ENCODE peak calls at places on chromosomes 13 and 19, in six cellular contexts. One of them, this sample, is unnamed. For H3K36me3, the result is how much of the 10 kb centered on the place peaks cover.

GRCh38 chr13:58134012-58134411 is 502.5 kb downstream of the PCDH17 start:
- DNase-seq in left lung: no peak
- DNase-seq in pancreas: no peak
- DNase-seq in tibial nerve: no peak
- DNase-seq in endodermal cell: peak
- DNase-seq in heart left ventricle: no peak
- DNase-seq in this sample: no peak

GRCh38 chr13:112657850-112658445 is 31.9 kb upstream of the ATP11A start:
- DNase-seq in tibial nerve: no peak
- DNase-seq in endodermal cell: peak
- DNase-seq in left lung: no peak
- DNase-seq in pancreas: no peak
- DNase-seq in heart left ventricle: no peak
- DNase-seq in this sample: peak

GRCh38 chr13:34189946-34190345 is 372.0 kb downstream of the RFC3 start:
- DNase-seq in pancreas: no peak
- DNase-seq in heart left ventricle: no peak
- DNase-seq in tibial nerve: no peak
- DNase-seq in left lung: no peak
- DNase-seq in endodermal cell: no peak
- DNase-seq in this sample: no peak

GRCh38 chr13:51839711-51840110 is 5.3 kb downstream of the TMEM272 start:
- DNase-seq in pancreas: no peak
- DNase-seq in endodermal cell: no peak
- DNase-seq in tibial nerve: no peak
- DNase-seq in left lung: no peak
- DNase-seq in heart left ventricle: no peak
- DNase-seq in this sample: no peak

GRCh38 chr19:3269972-3270667 is 45.7 kb downstream of the CELF5 start:
- DNase-seq in heart left ventricle: no peak
- DNase-seq in left lung: no peak
- DNase-seq in pancreas: no peak
- DNase-seq in endodermal cell: no peak
- DNase-seq in tibial nerve: no peak
- DNase-seq in this sample: no peak

GRCh38 chr19:42628411-42629135 is 33.8 kb upstream of the CEACAM8 start:
- DNase-seq in endodermal cell: no peak
- DNase-seq in pancreas: no peak
- DNase-seq in heart left ventricle: no peak
- DNase-seq in tibial nerve: no peak
- DNase-seq in left lung: no peak
- DNase-seq in this sample: no peak

GRCh38 chr13:26557051-26557392 is 461 bp upstream of the WASF3 start:
- DNase-seq in endodermal cell: no peak
- DNase-seq in left lung: no peak
- DNase-seq in tibial nerve: no peak
- DNase-seq in pancreas: no peak
- DNase-seq in heart left ventricle: no peak
- DNase-seq in this sample: no peak

GRCh38 chr13:102197193-102197592 is 204.7 kb downstream of the FGF14 start:
- DNase-seq in pancreas: no peak
- DNase-seq in left lung: no peak
- DNase-seq in tibial nerve: no peak
- DNase-seq in endodermal cell: peak
- DNase-seq in heart left ventricle: no peak
- DNase-seq in this sample: no peak

GRCh38 chr19:8858260-8858659 is 26.1 kb downstream of the MBD3L1 start:
- DNase-seq in tibial nerve: no peak
- DNase-seq in left lung: no peak
- DNase-seq in heart left ventricle: no peak
- DNase-seq in pancreas: no peak
- DNase-seq in endodermal cell: no peak
- DNase-seq in this sample: no peak

GRCh38 chr13:43991773-43992201 is 112.1 kb downstream of the LACC1 start:
- DNase-seq in left lung: no peak
- DNase-seq in heart left ventricle: peak
- DNase-seq in endodermal cell: no peak
- DNase-seq in tibial nerve: no peak
- DNase-seq in pancreas: no peak
- DNase-seq in this sample: no peak

GRCh38 chr13:48778551-48779088 is 124.9 kb downstream of the CYSLTR2 start:
- DNase-seq in tibial nerve: no peak
- DNase-seq in heart left ventricle: no peak
- DNase-seq in left lung: no peak
- DNase-seq in pancreas: no peak
- DNase-seq in endodermal cell: no peak
- DNase-seq in this sample: no peak

GRCh38 chr13:51280379-51280940 is 58.3 kb downstream of the FAM124A start:
- DNase-seq in left lung: peak
- DNase-seq in endodermal cell: no peak
- DNase-seq in pancreas: no peak
- DNase-seq in heart left ventricle: no peak
- DNase-seq in tibial nerve: no peak
- DNase-seq in this sample: no peak

GRCh38 chr19:990119-990571 is 6.0 kb downstream of the WDR18 start:
- DNase-seq in heart left ventricle: no peak
- DNase-seq in endodermal cell: peak
- DNase-seq in tibial nerve: no peak
- DNase-seq in pancreas: peak
- DNase-seq in left lung: peak
- DNase-seq in this sample: no peak

GRCh38 chr13:26785845-26786630 is 25.5 kb upstream of the GPR12 start:
- DNase-seq in left lung: peak
- DNase-seq in heart left ventricle: peak
- DNase-seq in pancreas: peak
- DNase-seq in endodermal cell: peak
- DNase-seq in tibial nerve: no peak
- DNase-seq in this sample: no peak

GRCh38 chr13:31835932-31836331 is 96.6 kb downstream of the RXFP2 start:
- DNase-seq in heart left ventricle: no peak
- DNase-seq in tibial nerve: no peak
- DNase-seq in left lung: no peak
- DNase-seq in pancreas: no peak
- DNase-seq in endodermal cell: no peak
- DNase-seq in this sample: no peak

GRCh38 chr19:13209797-13210775 is 59.9 kb downstream of the IER2 start:
- DNase-seq in heart left ventricle: no peak
- DNase-seq in tibial nerve: no peak
- DNase-seq in left lung: no peak
- DNase-seq in pancreas: no peak
- DNase-seq in endodermal cell: no peak
- DNase-seq in this sample: no peak

GRCh38 chr19:13214036-13214730 is 64.0 kb downstream of the IER2 start:
- DNase-seq in endodermal cell: peak
- DNase-seq in pancreas: no peak
- DNase-seq in tibial nerve: no peak
- DNase-seq in left lung: no peak
- DNase-seq in heart left ventricle: no peak
- DNase-seq in this sample: no peak

GRCh38 chr19:13211426-13212308 is 61.5 kb downstream of the IER2 start:
- DNase-seq in left lung: no peak
- DNase-seq in heart left ventricle: no peak
- DNase-seq in tibial nerve: no peak
- DNase-seq in endodermal cell: peak
- DNase-seq in pancreas: no peak
- DNase-seq in this sample: no peak

GRCh38 chr19:13210941-13211340 is 60.7 kb downstream of the IER2 start:
- DNase-seq in pancreas: no peak
- DNase-seq in endodermal cell: peak
- DNase-seq in left lung: no peak
- DNase-seq in heart left ventricle: no peak
- DNase-seq in tibial nerve: no peak
- DNase-seq in this sample: no peak

GRCh38 chr19:13212759-13213330 is 62.6 kb downstream of the IER2 start:
- DNase-seq in tibial nerve: no peak
- DNase-seq in endodermal cell: peak
- DNase-seq in heart left ventricle: peak
- DNase-seq in pancreas: peak
- DNase-seq in left lung: peak
- DNase-seq in this sample: peak
- TF ChIP-seq CTCF in tibial nerve: peak
- TF ChIP-seq CTCF in endodermal cell: peak
- TF ChIP-seq CTCF in heart left ventricle: peak
- TF ChIP-seq CTCF in pancreas: peak
- TF ChIP-seq CTCF in left lung: no peak
- TF ChIP-seq CTCF in this sample: peak

GRCh38 chr13:96621634-96622033 is 372.6 kb downstream of the OXGR1 start:
- DNase-seq in left lung: no peak
- DNase-seq in heart left ventricle: no peak
- DNase-seq in pancreas: no peak
- DNase-seq in endodermal cell: no peak
- DNase-seq in tibial nerve: no peak
- DNase-seq in this sample: no peak
- H3K27ac ChIP-seq in left lung: no peak
- H3K27ac ChIP-seq in heart left ventricle: no peak
- H3K27ac ChIP-seq in pancreas: no peak
- H3K27ac ChIP-seq in endodermal cell: no peak
- H3K27ac ChIP-seq in tibial nerve: no peak
- H3K27ac ChIP-seq in this sample: no peak

DNA sequence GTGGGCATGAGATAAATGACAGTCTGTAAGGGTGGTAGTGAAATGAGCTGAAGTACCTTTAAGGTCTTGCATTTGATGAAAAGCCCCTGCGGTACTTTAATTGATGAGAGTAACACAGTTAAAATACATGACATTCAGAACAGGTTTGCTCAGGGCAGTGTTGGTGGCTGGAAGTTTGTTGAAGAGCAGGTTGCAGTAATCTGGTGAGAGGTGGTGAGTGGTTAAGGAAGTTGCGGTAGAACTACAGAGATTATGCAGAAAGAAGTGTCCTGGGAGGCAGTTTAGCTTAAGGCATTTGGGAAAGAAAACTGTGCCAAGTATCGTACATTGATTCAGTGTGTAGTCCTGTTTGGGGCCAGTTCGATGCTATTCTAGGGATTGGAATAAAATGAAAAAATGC is 42.6 kb downstream of the SLAIN1 start:
- DNase-seq in pancreas: no peak
- DNase-seq in endodermal cell: no peak
- DNase-seq in tibial nerve: no peak
- DNase-seq in heart left ventricle: no peak
- DNase-seq in left lung: no peak
- DNase-seq in this sample: no peak
- H3K36me3 ChIP-seq in pancreas: under half
- H3K36me3 ChIP-seq in endodermal cell: under half
- H3K36me3 ChIP-seq in tibial nerve: under half
- H3K36me3 ChIP-seq in heart left ventricle: under half
- H3K36me3 ChIP-seq in left lung: under half
- H3K36me3 ChIP-seq in this sample: under half

DNA sequence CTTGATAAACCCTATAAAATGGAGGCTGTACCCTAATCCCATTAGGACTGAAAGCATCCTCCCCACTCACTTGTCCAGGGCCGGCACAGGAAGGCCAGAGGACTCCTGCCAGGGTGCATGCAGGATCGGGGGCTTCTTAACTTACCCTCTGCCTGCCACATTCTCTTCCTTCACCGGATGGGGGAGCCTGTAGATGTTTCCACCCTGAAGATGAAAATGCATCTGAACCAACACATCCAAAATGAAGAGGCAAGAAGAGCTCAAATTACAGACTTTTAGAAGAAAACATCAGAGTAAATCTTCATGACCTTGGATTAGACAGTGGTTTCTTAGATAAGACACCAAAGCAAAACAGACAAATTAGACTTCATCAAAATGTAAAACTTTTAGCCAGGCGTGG is 25.9 kb upstream of the NAPA start:
- DNase-seq in pancreas: no peak
- DNase-seq in left lung: no peak
- DNase-seq in heart left ventricle: no peak
- DNase-seq in tibial nerve: no peak
- DNase-seq in endodermal cell: no peak
- DNase-seq in this sample: no peak
- TF ChIP-seq CTCF in pancreas: no peak
- TF ChIP-seq CTCF in left lung: no peak
- TF ChIP-seq CTCF in heart left ventricle: no peak
- TF ChIP-seq CTCF in tibial nerve: no peak
- TF ChIP-seq CTCF in endodermal cell: peak
- TF ChIP-seq CTCF in this sample: no peak

GRCh38 chr19:5949792-5950305 is 28.1 kb downstream of the RANBP3 start:
- DNase-seq in left lung: peak
- DNase-seq in endodermal cell: no peak
- DNase-seq in tibial nerve: no peak
- DNase-seq in pancreas: no peak
- DNase-seq in heart left ventricle: peak
- DNase-seq in this sample: no peak

GRCh38 chr19:5943623-5944022 is 29.6 kb downstream of the CAPS start:
- DNase-seq in pancreas: no peak
- DNase-seq in endodermal cell: no peak
- DNase-seq in left lung: no peak
- DNase-seq in tibial nerve: no peak
- DNase-seq in heart left ventricle: no peak
- DNase-seq in this sample: no peak

GRCh38 chr19:5948697-5949564 is 29.0 kb downstream of the RANBP3 start:
- DNase-seq in endodermal cell: no peak
- DNase-seq in heart left ventricle: no peak
- DNase-seq in pancreas: no peak
- DNase-seq in left lung: peak
- DNase-seq in tibial nerve: no peak
- DNase-seq in this sample: no peak

GRCh38 chr19:5950744-5951143 is 27.2 kb downstream of the RANBP3 start:
- DNase-seq in tibial nerve: no peak
- DNase-seq in endodermal cell: no peak
- DNase-seq in heart left ventricle: no peak
- DNase-seq in pancreas: no peak
- DNase-seq in left lung: no peak
- DNase-seq in this sample: no peak

GRCh38 chr19:5947435-5947834 is 30.5 kb downstream of the RANBP3 start:
- DNase-seq in left lung: peak
- DNase-seq in endodermal cell: no peak
- DNase-seq in tibial nerve: peak
- DNase-seq in pancreas: no peak
- DNase-seq in heart left ventricle: peak
- DNase-seq in this sample: peak
- H3K27ac ChIP-seq in left lung: peak
- H3K27ac ChIP-seq in endodermal cell: no peak
- H3K27ac ChIP-seq in tibial nerve: peak
- H3K27ac ChIP-seq in pancreas: no peak
- H3K27ac ChIP-seq in heart left ventricle: no peak
- H3K27ac ChIP-seq in this sample: peak